ENCODE peak calls at places on chromosomes 4 and X, in nine cellular contexts. T, B, K, A, H, G, V, X and R are unnamed samples.

GRCh38 chr4:159051245-159052071 is 51.4 kb upstream of the RAPGEF2 start:
- DNase-seq in T (no peak), B (no peak), K (no peak), A (no peak), H (no peak), G (no peak), V (no peak), X (no peak), R (no peak)

GRCh38 chr4:150211821-150212445 is 133.7 kb downstream of the DCLK2 start:
- DNase-seq in T (no peak), B (no peak), K (no peak), A (no peak), H (no peak), G (no peak), V (no peak), X (no peak), R (no peak)

GRCh38 chr4:105709081-105709450 is 482 bp downstream of the GSTCD start:
- DNase-seq in T (peak), B (peak), K (no peak), A (peak), H (no peak), G (no peak), V (no peak), X (no peak), R (no peak)

GRCh38 chr4:122744229-122744628 is 11.7 kb downstream of the BBS12 start:
- DNase-seq in T (no peak), B (no peak), K (no peak), A (no peak), H (no peak), G (no peak), V (no peak), X (no peak), R (no peak)

GRCh38 chrX:21873063-21873785 is 17.4 kb downstream of the YY2 start:
- DNase-seq in T (no peak), B (no peak), K (no peak), A (no peak), H (no peak), G (no peak), V (no peak), X (no peak), R (no peak)

GRCh38 chr4:102501176-102501634 is at the start of gene NFKB1:
- DNase-seq in T (peak), B (peak), K (peak), A (peak), H (peak), G (peak), V (peak), X (peak), R (peak)

GRCh38 chr4:176393306-176394013 is 73.7 kb downstream of the SPCS3 start:
- DNase-seq in T (no peak), B (no peak), K (no peak), A (no peak), H (no peak), G (no peak), V (no peak), X (no peak), R (no peak)

GRCh38 chrX:43269201-43269600 is 386.9 kb upstream of the MAOA start:
- DNase-seq in T (no peak), B (no peak), K (no peak), A (no peak), H (no peak), G (no peak), V (no peak), X (no peak), R (no peak)

GRCh38 chrX:16711219-16712115 is 1.0 kb downstream of the CTPS2 start:
- DNase-seq in T (peak), B (no peak), K (no peak), A (no peak), H (no peak), G (no peak), V (no peak), X (no peak), R (no peak)

GRCh38 chrX:84717344-84717743 is 215.1 kb upstream of the HDX start:
- DNase-seq in T (no peak), B (no peak), K (no peak), A (no peak), H (no peak), G (no peak), V (no peak), X (no peak), R (no peak)

GRCh38 chr4:100843897-100844296 is 326.1 kb upstream of the EMCN start:
- DNase-seq in T (no peak), B (no peak), K (no peak), A (no peak), H (no peak), G (no peak), V (no peak), X (no peak), R (no peak)

GRCh38 chr4:71550220-71551190 is 211.7 kb downstream of the SLC4A4 start:
- DNase-seq in T (no peak), B (no peak), K (no peak), A (no peak), H (no peak), G (no peak), V (no peak), X (no peak), R (no peak)

GRCh38 chr4:122119739-122120138 is 32.4 kb upstream of the BLTP1 start:
- DNase-seq in T (no peak), B (no peak), K (no peak), A (no peak), H (no peak), G (no peak), V (no peak), X (no peak), R (no peak)

GRCh38 chr4:122960298-122960985 is 38.0 kb upstream of the NUDT6 start:
- DNase-seq in T (no peak), B (no peak), K (no peak), A (no peak), H (no peak), G (no peak), V (no peak), X (no peak), R (no peak)

GRCh38 chr4:168623484-168623883 is 126.6 kb downstream of the PALLD start:
- DNase-seq in T (no peak), B (no peak), K (no peak), A (no peak), H (no peak), G (no peak), V (no peak), X (no peak), R (no peak)

DNA sequence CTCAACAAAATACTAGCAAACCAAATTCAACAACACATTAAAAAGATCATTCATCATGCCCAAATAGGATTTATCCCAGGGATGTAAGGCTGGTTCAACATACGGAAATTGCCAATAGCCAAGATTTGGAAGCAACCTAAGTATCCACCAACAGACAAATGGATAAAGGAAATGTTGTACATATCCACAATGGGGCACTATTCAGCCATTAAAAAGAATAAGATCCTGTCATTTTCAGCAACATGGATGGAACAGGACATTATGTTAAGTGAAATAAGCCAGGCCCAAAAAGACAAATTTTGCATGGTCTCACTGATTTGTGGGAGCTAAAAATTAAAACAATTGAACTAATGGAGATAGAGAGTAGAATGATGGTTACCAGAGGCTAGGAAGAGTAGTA is 82.0 kb upstream of the FAM241A start:
- DNase-seq in T (no peak), B (no peak), K (no peak), A (no peak), H (no peak), G (no peak), V (no peak), X (no peak), R (no peak)
- H3K27ac ChIP-seq in T (no peak), B (no peak), K (no peak), A (no peak), H (no peak), G (no peak), V (no peak), X (no peak), R (no peak)

DNA sequence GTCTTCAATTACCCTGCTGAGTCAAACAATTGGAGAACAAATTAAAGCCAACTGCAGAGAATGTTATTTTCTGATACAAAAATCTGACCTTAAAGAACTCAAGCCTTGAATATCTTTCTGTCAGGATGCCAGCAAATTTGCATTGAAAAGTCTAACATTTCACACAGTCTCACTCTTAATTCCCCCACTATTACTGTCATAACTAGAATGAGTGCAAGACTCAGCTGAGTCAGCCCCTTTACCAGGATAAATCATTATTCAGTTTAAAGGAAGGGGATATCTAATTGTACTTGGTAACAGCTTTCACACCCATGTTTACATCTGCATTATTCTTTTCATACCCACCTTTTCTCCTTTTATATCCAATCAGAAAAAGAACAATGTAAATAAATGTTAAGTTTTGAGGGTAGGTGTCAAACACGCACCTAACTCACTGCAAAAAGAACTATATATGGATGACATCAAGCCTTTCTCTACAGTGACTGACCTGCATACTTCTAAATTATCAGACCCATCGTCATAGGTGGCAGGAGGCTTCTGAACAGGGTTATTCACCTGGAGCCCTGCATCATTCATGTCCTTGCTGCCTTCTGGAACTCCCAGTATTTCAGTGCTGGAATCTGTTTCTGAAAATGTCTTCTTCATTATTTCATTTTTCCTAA is 117.4 kb downstream of the TMA16 start:
- DNase-seq in T (no peak), B (no peak), K (no peak), A (no peak), H (no peak), G (no peak), V (no peak), X (no peak), R (no peak)
- H3K27ac ChIP-seq in T (no peak), B (peak), K (peak), A (no peak), H (peak), G (no peak), V (no peak), X (no peak), R (peak)

GRCh38 chr4:38920186-38920585 is 52.6 kb downstream of the FAM114A1 start:
- DNase-seq in T (no peak), B (no peak), K (no peak), A (no peak), H (no peak), G (no peak), V (no peak), X (no peak), R (no peak)

GRCh38 chr4:38914859-38915258 is 47.3 kb downstream of the FAM114A1 start:
- DNase-seq in T (peak), B (no peak), K (no peak), A (no peak), H (no peak), G (no peak), V (no peak), X (no peak), R (no peak)

GRCh38 chr4:38921151-38921550 is 53.5 kb downstream of the FAM114A1 start:
- DNase-seq in T (no peak), B (no peak), K (no peak), A (no peak), H (no peak), G (no peak), V (no peak), X (no peak), R (no peak)

DNA sequence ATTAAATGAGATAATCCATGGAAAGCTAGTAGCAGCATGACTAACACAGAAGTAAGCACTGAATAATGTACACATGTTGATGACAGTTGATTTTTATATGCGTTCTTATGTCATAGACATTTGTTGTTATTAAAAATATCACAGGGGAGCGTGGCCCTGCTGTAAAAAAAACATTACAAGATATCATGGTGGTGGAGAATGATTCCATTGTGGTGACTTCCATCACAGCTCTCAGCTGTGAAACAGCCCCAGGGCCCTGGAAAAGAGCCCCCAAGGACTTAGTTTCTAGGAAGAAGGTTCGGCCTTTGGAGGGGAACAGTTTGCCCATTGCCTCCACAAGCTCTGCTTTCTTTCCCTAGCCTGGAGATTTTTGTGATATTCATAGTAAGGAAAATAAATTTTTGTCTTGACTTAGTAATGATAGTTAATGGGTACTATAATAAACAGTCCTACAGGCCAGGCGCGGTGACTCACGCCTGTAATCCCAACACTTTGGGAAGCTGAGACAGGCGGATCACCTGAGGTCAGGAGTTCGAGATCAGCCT is 49.9 kb downstream of the FAM114A1 start:
- DNase-seq in T (no peak), B (no peak), K (no peak), A (no peak), H (no peak), G (no peak), V (no peak), X (no peak), R (no peak)
- H3K27ac ChIP-seq in T (no peak), B (no peak), K (no peak), A (no peak), H (no peak), G (no peak), V (no peak), X (no peak), R (no peak)

GRCh38 chr4:142377345-142378091 is 468.6 kb downstream of the INPP4B start:
- DNase-seq in T (no peak), B (no peak), K (no peak), A (no peak), H (no peak), G (no peak), V (no peak), X (no peak), R (no peak)
- H3K27ac ChIP-seq in T (peak), B (no peak), K (no peak), A (peak), H (peak), G (no peak), V (no peak), X (no peak), R (no peak)

GRCh38 chr4:79209822-79210635 is 115.8 kb downstream of the NAA11 start:
- DNase-seq in T (no peak), B (no peak), K (no peak), A (no peak), H (no peak), G (no peak), V (peak), X (peak), R (no peak)
- H3K27ac ChIP-seq in T (peak), B (no peak), K (no peak), A (no peak), H (no peak), G (no peak), V (no peak), X (no peak), R (peak)